ENCODE peak calls at places on chromosomes 2 and 18, in eight cellular contexts. Y is GM12891, Q is HCT116, B is HL-60, C is K562, U is sigmoid colon, M is upper lobe of left lung, I is suprapubic skin. W is an unnamed sample.

GRCh38 chr2:84694088-84694622 is 177.9 kb downstream of the DNAH6 start:
- DNase-seq in Y (no peak), U (no peak), M (no peak), Q (no peak), I (no peak), B (no peak), C (no peak), W (no peak)

GRCh38 chr2:238096311-238097011 is 3.7 kb upstream of the ESPNL start:
- DNase-seq in Y (no peak), I (peak), B (no peak), M (no peak), U (no peak), C (no peak), Q (no peak), W (no peak)

GRCh38 chr2:33529771-33530481 is 53.5 kb downstream of the RASGRP3 start:
- DNase-seq in Y (no peak), C (peak), Q (no peak), M (no peak), U (no peak), I (no peak), B (no peak), W (no peak)

GRCh38 chr2:201132518-201132917 is 16.6 kb downstream of the CFLAR start:
- DNase-seq in Y (no peak), U (no peak), M (no peak), C (no peak), I (no peak), B (peak), Q (no peak), W (peak)

GRCh38 chr18:59699750-59700534 is 2.7 kb upstream of the CCBE1 start:
- DNase-seq in I (no peak), M (no peak), Q (no peak), C (no peak), B (no peak), U (no peak), Y (no peak), W (no peak)

GRCh38 chr2:173451137-173451536 is 96.5 kb downstream of the CDCA7 start:
- DNase-seq in Q (no peak), M (no peak), I (no peak), U (no peak), Y (no peak), C (no peak), B (no peak), W (no peak)

GRCh38 chr2:8515390-8515761 is 166.5 kb upstream of the ID2 start:
- DNase-seq in M (no peak), Y (peak), C (no peak), Q (no peak), U (no peak), B (peak), I (no peak), W (no peak)

GRCh38 chr2:8312861-8313768 is 368.7 kb upstream of the ID2 start:
- DNase-seq in C (peak), Y (peak), M (no peak), I (no peak), B (no peak), U (no peak), Q (peak), W (peak)

GRCh38 chr2:105179469-105180372 is 61.8 kb upstream of the GPR45 start:
- DNase-seq in I (no peak), Q (peak), Y (no peak), M (no peak), U (no peak), B (peak), C (peak), W (no peak)

GRCh38 chr2:20211420-20211819 is 13.5 kb downstream of the SDC1 start:
- DNase-seq in Y (no peak), Q (no peak), M (no peak), I (no peak), B (no peak), C (no peak), U (no peak), W (no peak)

GRCh38 chr2:20210462-20210861 is 14.5 kb downstream of the SDC1 start:
- DNase-seq in Y (no peak), C (no peak), B (no peak), U (no peak), M (no peak), Q (no peak), I (no peak), W (no peak)

GRCh38 chr2:20208487-20208882 is 16.4 kb downstream of the SDC1 start:
- DNase-seq in I (no peak), Y (no peak), Q (no peak), B (no peak), U (no peak), M (no peak), C (no peak), W (no peak)

GRCh38 chr2:20211860-20212458 is 13.0 kb downstream of the SDC1 start:
- DNase-seq in B (no peak), C (no peak), M (no peak), U (no peak), Y (no peak), Q (no peak), I (no peak), W (no peak)

DNA sequence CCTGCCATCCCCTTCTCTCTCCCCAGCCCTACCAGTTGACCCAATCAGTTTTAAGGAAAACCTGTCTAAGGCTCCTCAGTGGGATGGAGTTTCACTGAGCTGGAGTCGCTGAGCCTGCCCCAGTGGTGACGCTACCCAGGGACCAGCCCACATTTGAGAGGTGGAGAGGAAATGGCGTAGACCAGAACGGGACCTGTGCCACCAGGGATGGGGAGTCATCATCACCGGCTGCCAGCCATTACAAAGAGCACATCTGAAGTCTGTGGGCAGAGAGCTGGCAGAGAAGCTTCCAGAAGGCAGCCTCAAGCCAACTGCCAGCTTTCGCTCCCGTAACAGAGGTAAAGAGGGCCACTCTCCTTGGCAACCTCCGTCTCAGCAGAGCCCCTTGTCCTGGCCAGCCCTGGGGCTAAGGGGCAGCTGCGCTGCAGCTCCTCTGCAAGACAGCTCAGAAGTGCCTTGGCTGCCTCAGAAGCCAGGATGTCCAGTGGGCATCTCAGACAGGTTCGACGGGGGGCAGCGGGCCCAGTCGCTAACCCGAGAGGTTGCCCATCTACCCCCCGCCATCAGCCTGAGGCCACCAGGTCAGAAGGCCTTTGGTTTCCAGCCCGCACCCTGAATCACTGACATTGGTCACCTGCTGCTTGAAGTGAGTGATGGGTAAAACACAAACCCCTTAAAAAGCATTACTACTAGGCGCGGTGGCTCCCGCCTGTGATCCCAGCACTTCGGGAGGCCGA is 15.4 kb downstream of the SDC1 start:
- DNase-seq in U (no peak), B (no peak), M (no peak), Q (no peak), I (no peak), Y (no peak), C (no peak), W (no peak)
- TF ChIP-seq POLR2AphosphoS5 in U (no peak), B (no peak), M (no peak), Q (no peak), I (peak), Y (no peak), C (no peak), W (no peak)

DNA sequence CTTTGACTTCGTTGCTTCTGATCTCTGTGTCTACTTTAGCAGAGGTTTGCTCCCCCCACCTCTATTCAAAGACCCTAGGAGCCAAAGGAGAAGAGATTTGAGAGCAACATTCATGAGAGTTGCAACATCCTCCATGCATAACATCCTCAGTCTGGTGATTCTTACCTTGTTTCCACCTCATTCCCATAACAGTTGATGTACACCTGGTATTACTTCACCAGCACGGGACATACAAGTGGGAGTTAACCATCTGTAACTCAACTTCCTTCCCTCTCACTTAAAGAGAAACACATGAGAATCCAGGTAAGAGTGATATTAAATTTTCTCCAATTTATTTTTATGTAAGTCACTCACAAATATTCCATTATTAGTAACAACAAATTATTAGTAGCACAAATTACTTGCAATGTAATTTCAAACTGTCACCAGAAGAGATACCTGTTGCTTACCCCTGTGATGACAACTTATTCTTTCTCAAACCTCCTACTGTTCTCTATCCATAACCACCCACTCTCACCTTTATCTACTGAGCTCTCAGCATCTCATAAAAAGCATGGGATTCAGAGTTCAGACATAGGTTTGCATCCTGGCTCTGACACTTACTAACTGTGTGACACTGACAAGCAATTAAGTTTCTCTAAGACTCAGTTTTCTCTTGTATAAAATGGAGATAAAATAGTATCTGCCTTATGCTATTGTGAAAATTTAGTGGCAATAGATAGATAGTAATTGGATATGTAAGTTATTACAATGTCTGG is 184.5 kb upstream of the SRD5A2 start:
- DNase-seq in U (no peak), Y (no peak), C (no peak), Q (no peak), M (no peak), B (no peak), I (no peak), W (no peak)
- TF ChIP-seq POLR2AphosphoS5 in U (no peak), Y (no peak), C (no peak), Q (no peak), M (no peak), B (no peak), I (no peak), W (no peak)

GRCh38 chr2:135839713-135840112 is 2.7 kb upstream of the LCT start:
- DNase-seq in C (no peak), B (no peak), Y (no peak), Q (no peak), M (no peak), I (no peak), U (no peak), W (no peak)
- TF ChIP-seq POLR2AphosphoS5 in C (no peak), B (no peak), Y (no peak), Q (no peak), M (no peak), I (no peak), U (no peak), W (no peak)

DNA sequence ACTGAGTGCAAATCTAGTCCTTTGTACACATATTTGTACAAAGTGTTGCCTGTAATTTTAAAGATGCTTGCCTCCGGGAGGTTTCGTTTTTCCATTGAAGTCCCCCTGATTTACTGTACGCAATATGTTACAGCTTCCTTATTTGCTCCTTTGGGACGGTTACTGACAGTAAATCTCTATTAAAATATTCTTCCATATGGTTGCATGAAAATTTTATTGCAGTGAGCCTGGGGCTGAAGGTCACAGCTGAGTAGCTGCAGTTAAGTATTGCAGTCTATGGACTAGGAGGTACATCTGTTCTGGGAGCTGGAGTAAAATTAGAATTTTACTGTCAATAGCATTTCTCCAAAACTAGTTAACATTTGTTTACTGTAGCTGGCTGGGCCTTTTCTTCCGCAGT is 119.2 kb downstream of the ETAA1 start:
- DNase-seq in U (no peak), C (no peak), Q (no peak), I (no peak), Y (no peak), M (no peak), B (no peak), W (no peak)
- TF ChIP-seq POLR2AphosphoS5 in U (no peak), C (no peak), Q (no peak), I (no peak), Y (no peak), M (no peak), B (no peak), W (no peak)

DNA sequence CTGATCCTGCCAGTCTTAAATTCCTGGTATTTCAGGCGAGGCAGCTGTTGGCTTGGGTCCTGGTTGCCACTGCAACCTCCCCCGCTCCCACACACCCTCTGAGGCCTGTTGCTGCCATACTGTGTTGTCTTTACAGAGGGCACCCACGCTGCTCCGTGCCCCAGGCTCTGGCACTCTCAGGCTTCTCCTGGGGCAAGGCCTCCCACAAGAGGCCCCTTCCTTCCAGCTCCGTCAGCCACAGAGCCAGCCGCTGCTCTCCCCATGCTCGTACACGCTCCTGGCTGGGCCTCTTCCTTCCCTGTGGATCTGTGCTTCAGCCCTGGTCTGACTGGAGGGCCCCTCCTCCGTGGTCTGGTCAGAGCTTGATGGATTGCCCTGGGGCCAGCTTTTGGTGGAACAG is 8.6 kb downstream of the CABLES1 start:
- DNase-seq in C (no peak), Y (no peak), B (peak), M (peak), I (no peak), Q (no peak), U (no peak), W (no peak)
- TF ChIP-seq POLR2AphosphoS5 in C (no peak), Y (no peak), B (peak), M (no peak), I (no peak), Q (no peak), U (no peak), W (no peak)

DNA sequence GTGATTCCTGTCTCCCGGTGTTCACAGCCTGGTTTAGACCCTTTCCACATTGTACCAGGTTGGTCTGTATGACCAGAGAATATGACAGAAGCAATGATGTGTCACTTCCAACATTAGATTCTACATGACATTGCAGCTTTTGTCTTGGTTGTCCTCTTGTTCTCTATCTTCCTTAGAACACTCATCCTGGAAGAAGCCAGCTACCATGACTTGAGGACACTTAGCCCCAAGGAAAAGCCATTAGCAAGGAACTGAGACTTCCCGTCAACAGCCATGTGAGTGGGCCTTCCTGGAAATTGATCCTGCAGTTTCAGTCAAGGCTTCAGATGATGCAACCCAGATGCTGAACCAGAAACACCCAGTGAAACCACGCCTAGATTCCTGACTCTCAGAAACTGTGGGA is 143.3 kb downstream of the MREG start:
- DNase-seq in C (no peak), M (no peak), Y (no peak), B (no peak), I (no peak), U (no peak), Q (peak), W (no peak)
- TF ChIP-seq POLR2AphosphoS5 in C (no peak), M (peak), Y (no peak), B (no peak), I (no peak), U (peak), Q (no peak), W (no peak)

GRCh38 chr18:55235094-55235461 is 275.8 kb upstream of the CCDC68 start:
- DNase-seq in I (no peak), Q (no peak), U (no peak), C (no peak), Y (no peak), M (no peak), B (no peak), W (no peak)

GRCh38 chr18:55234366-55235093 is 275.3 kb upstream of the CCDC68 start:
- DNase-seq in M (no peak), I (peak), Q (peak), C (peak), Y (no peak), B (peak), U (peak), W (no peak)

GRCh38 chr18:55233850-55234249 is 274.6 kb upstream of the CCDC68 start:
- DNase-seq in C (no peak), M (no peak), Y (no peak), B (peak), Q (no peak), U (no peak), I (no peak), W (no peak)

GRCh38 chr18:55237665-55238064 is 278.4 kb upstream of the CCDC68 start:
- DNase-seq in Y (no peak), C (no peak), I (no peak), B (no peak), M (no peak), Q (no peak), U (no peak), W (no peak)

GRCh38 chr18:55236150-55236931 is 277.1 kb upstream of the CCDC68 start:
- DNase-seq in C (no peak), B (peak), Q (no peak), I (no peak), Y (no peak), M (no peak), U (no peak), W (no peak)
- TF ChIP-seq POLR2AphosphoS5 in C (no peak), B (no peak), Q (no peak), I (no peak), Y (no peak), M (no peak), U (no peak), W (no peak)

W was measured in vagina.